ENCODE peak calls at places on chromosome 22, in six cellular contexts. One of them, this sample, is unnamed.

GRCh38 chr22:37018815-37019308 is 385 bp downstream of the TST start:
- DNase-seq in IMR-90: peak
- DNase-seq in fibroblast of lung: peak
- DNase-seq in cardiac muscle cell: peak
- DNase-seq in Jurkat, Clone E6-1: no peak
- DNase-seq in CD4-positive, CD25-positive, alpha-beta regulatory T cell: peak
- DNase-seq in this sample: no peak

GRCh38 chr22:38921126-38921525 is 36.3 kb upstream of the APOBEC3A start:
- DNase-seq in fibroblast of lung: no peak
- DNase-seq in cardiac muscle cell: no peak
- DNase-seq in Jurkat, Clone E6-1: no peak
- DNase-seq in CD4-positive, CD25-positive, alpha-beta regulatory T cell: no peak
- DNase-seq in IMR-90: no peak
- DNase-seq in this sample: no peak

GRCh38 chr22:35915477-35916013 is 113.1 kb downstream of the RBFOX2 start:
- DNase-seq in cardiac muscle cell: no peak
- DNase-seq in Jurkat, Clone E6-1: no peak
- DNase-seq in IMR-90: peak
- DNase-seq in CD4-positive, CD25-positive, alpha-beta regulatory T cell: no peak
- DNase-seq in fibroblast of lung: peak
- DNase-seq in this sample: no peak

GRCh38 chr22:21685164-21685513 is 19.3 kb downstream of the PPIL2 start:
- DNase-seq in Jurkat, Clone E6-1: no peak
- DNase-seq in CD4-positive, CD25-positive, alpha-beta regulatory T cell: no peak
- DNase-seq in cardiac muscle cell: no peak
- DNase-seq in fibroblast of lung: no peak
- DNase-seq in IMR-90: no peak
- DNase-seq in this sample: no peak

GRCh38 chr22:20232781-20233180 is 35.3 kb downstream of the RTN4R start:
- DNase-seq in cardiac muscle cell: no peak
- DNase-seq in Jurkat, Clone E6-1: no peak
- DNase-seq in IMR-90: no peak
- DNase-seq in fibroblast of lung: no peak
- DNase-seq in CD4-positive, CD25-positive, alpha-beta regulatory T cell: no peak
- DNase-seq in this sample: no peak

GRCh38 chr22:38187413-38188212 is 6.0 kb upstream of the PLA2G6 start:
- DNase-seq in fibroblast of lung: peak
- DNase-seq in IMR-90: peak
- DNase-seq in CD4-positive, CD25-positive, alpha-beta regulatory T cell: no peak
- DNase-seq in Jurkat, Clone E6-1: no peak
- DNase-seq in cardiac muscle cell: no peak
- DNase-seq in this sample: no peak

GRCh38 chr22:33053323-33053722 is 4.9 kb downstream of the SYN3 start:
- DNase-seq in Jurkat, Clone E6-1: no peak
- DNase-seq in cardiac muscle cell: no peak
- DNase-seq in fibroblast of lung: no peak
- DNase-seq in CD4-positive, CD25-positive, alpha-beta regulatory T cell: no peak
- DNase-seq in IMR-90: no peak
- DNase-seq in this sample: no peak

GRCh38 chr22:43996170-43996980 is 27.7 kb upstream of the PARVB start:
- DNase-seq in cardiac muscle cell: no peak
- DNase-seq in fibroblast of lung: no peak
- DNase-seq in IMR-90: no peak
- DNase-seq in Jurkat, Clone E6-1: no peak
- DNase-seq in CD4-positive, CD25-positive, alpha-beta regulatory T cell: peak
- DNase-seq in this sample: peak

GRCh38 chr22:22343603-22344276 is 99.2 kb downstream of the VPREB1 start:
- DNase-seq in CD4-positive, CD25-positive, alpha-beta regulatory T cell: no peak
- DNase-seq in IMR-90: no peak
- DNase-seq in Jurkat, Clone E6-1: no peak
- DNase-seq in cardiac muscle cell: no peak
- DNase-seq in fibroblast of lung: no peak
- DNase-seq in this sample: peak

This sample was measured in naive B cell.